ENCODE peak calls at places on chromosomes 16 and 17, in seven cellular contexts. G is ovary, U is Peyer's patch, J is right lobe of liver, V is stomach, A is K562, E is adrenal gland. O is an unnamed sample.

GRCh38 chr17:28735242-28735722 is 6.7 kb downstream of the NEK8 start:
- DNase-seq in G (no peak), U (no peak), J (no peak), V (no peak), A (peak; percentile 85), E (no peak), O (no peak)

GRCh38 chr16:48054881-48055601 is 100.8 kb downstream of the ABCC12 start:
- DNase-seq in G (peak; percentile 46), U (no peak), J (peak; percentile 55), V (peak; percentile 47), A (peak; percentile 37), E (peak; percentile 78), O (no peak)

GRCh38 chr17:6506679-6507231 is 49.6 kb downstream of the PITPNM3 start:
- DNase-seq in G (peak; percentile 40), U (no peak), J (peak; percentile 25), V (peak; percentile 45), A (no peak), E (no peak), O (no peak)

GRCh38 chr16:66429290-66429962 is 2.3 kb downstream of the BEAN1 start:
- DNase-seq in G (no peak), U (no peak), J (no peak), V (no peak), A (peak; percentile 31), E (no peak), O (no peak)

GRCh38 chr17:35896011-35896587 is 15.9 kb upstream of the CCL5 start:
- DNase-seq in G (no peak), U (no peak), J (no peak), V (no peak), A (no peak), E (no peak), O (no peak)

GRCh38 chr16:56807011-56807675 is 57.9 kb upstream of the SLC12A3 start:
- DNase-seq in G (no peak), U (no peak), J (no peak), V (no peak), A (no peak), E (no peak), O (no peak)

GRCh38 chr16:77191259-77191969 is 424 bp downstream of the MON1B start:
- DNase-seq in G (peak; percentile 55), U (no peak), J (no peak), V (no peak), A (peak; percentile 35), E (peak; percentile 71), O (no peak)

GRCh38 chr17:2440930-2441329 is 40.1 kb upstream of the MNT start:
- DNase-seq in G (no peak), U (no peak), J (no peak), V (no peak), A (no peak), E (no peak), O (no peak)

GRCh38 chr17:27577124-27577761 is 53.7 kb upstream of the LGALS9 start:
- DNase-seq in G (no peak), U (no peak), J (no peak), V (no peak), A (peak; percentile 54), E (peak; percentile 81), O (no peak)

GRCh38 chr17:47864791-47865216 is 13.8 kb upstream of the SP6 start:
- DNase-seq in G (no peak), U (no peak), J (no peak), V (no peak), A (no peak), E (no peak), O (no peak)

GRCh38 chr17:82330322-82331239 is 3.0 kb downstream of the SECTM1 start:
- DNase-seq in G (peak; percentile 72), U (no peak), J (no peak), V (no peak), A (peak; percentile 59), E (no peak), O (no peak)

GRCh38 chr17:34248807-34249496 is 6.1 kb upstream of the CCL2 start:
- DNase-seq in G (no peak), U (no peak), J (no peak), V (no peak), A (no peak), E (no peak), O (no peak)

GRCh38 chr17:4090898-4091297 is 51.9 kb downstream of the ZZEF1 start:
- DNase-seq in G (no peak), U (no peak), J (no peak), V (no peak), A (no peak), E (no peak), O (no peak)

GRCh38 chr17:76075364-76076099 is 951 bp downstream of the GALR2 start:
- DNase-seq in G (no peak), U (no peak), J (no peak), V (no peak), A (no peak), E (no peak), O (no peak)

DNA sequence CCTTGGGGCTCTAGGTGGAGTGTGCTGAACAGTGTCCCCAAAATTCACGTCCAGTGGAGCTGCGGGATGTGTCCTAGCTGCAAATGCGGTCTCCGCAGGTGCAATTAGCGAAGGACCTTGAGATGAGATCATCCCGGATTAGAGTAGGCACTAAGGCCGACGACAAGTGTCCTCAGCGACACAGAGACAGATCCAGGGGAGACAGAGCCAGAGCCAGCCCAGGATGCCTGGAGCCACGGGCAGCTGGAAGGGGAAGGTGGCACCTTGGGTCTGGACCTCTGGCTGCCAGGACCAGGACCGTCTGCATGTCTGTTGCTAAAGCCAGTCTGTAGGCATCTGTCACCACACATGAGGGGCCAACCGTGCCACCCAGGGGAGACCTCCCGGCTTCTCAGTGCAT is 24.5 kb downstream of the SLC7A5 start:
- DNase-seq in G (no peak), U (no peak), J (no peak), V (no peak), A (no peak), E (no peak), O (no peak)
- H3K4me1 ChIP-seq in G (no peaks in the 10 kb centered on the region), U (no peaks in the 10 kb centered on the region), J (peaks cover 4% of the 10 kb centered on the region), V (peaks cover 70% of the 10 kb centered on the region), A (no peaks in the 10 kb centered on the region), E (peaks cover 6% of the 10 kb centered on the region), O (no peaks in the 10 kb centered on the region)

DNA sequence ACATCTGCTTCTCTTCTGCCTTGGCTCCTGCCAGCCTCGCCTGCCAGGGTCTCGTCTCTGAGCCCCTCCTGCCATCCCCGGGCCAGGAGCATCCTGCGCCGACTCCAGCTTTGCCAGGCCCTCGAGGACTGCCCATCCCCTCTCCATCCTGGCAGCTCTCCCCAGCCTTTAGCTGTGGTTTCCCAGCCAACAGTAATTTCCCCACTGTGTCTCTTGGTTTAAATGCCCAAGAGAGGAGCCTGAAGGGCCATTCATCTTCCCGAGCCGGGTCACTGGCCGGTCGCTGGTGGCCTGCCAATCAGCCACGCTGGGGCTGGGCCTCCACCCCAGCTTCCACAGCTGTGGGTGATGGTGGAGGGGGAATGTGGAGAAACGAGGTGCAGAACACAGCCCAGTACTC is 47.8 kb downstream of the MRC2 start:
- DNase-seq in G (peak; percentile 26), U (no peak), J (no peak), V (no peak), A (no peak), E (no peak), O (no peak)
- H3K36me3 ChIP-seq in G (no peaks in the 10 kb centered on the region), U (no peaks in the 10 kb centered on the region), J (no peaks in the 10 kb centered on the region), V (no peaks in the 10 kb centered on the region), A (no peaks in the 10 kb centered on the region), E (no peaks in the 10 kb centered on the region), O (no peaks in the 10 kb centered on the region)

GRCh38 chr16:27205436-27206065 is 2.2 kb downstream of the KDM8 start:
- DNase-seq in G (no peak), U (no peak), J (no peak), V (no peak), A (no peak), E (no peak), O (no peak)

GRCh38 chr16:27204232-27204915 is 1.0 kb downstream of the KDM8 start:
- DNase-seq in G (no peak), U (no peak), J (peak; percentile 61), V (no peak), A (no peak), E (no peak), O (no peak)

GRCh38 chr16:27202923-27203428 is 350 bp upstream of the KDM8 start:
- DNase-seq in G (no peak), U (no peak), J (no peak), V (no peak), A (no peak), E (no peak), O (no peak)

GRCh38 chr16:27199747-27200146 is 3.6 kb upstream of the KDM8 start:
- DNase-seq in G (no peak), U (peak; percentile 51), J (no peak), V (no peak), A (no peak), E (no peak), O (no peak)

DNA sequence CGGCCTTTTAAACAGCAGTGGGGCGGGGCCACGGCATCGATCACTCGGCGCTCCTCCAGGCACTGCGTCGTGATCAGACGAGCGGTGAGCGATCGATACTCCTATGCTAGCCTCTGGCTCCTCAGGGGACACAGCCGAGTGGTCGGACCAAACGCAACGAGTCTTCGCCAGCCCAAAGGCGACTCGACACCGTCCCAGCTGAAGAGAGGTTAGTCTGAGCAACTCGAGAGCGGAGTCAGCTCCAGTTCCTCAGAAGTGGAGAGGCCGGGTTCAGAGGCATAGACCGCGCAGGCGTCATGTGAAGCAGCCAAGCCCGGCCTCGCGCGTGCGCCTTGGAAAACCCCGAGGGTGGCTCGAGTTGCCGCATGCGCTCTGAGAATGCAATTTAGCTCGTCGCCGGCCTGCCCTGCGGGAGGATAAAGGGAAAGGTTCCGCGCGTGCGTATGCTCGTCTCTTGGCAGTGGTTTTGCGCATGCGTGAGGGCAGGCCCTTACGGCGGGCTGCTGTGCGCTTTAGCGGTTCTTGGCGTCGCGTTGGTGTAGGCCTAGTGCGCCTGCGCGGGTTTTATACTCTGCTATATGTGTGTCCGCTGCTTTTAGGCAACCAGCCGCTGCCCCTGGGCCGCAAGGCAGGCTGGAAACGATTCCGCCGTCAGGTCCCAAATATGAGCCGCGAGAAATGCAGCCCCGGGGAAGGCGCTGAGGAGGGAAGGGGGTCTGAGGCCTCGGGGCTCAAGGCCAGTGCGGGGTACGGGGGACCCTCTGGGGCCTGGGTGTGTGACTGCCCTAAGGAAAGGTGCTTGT is at the start of gene KDM8:
- DNase-seq in G (peak; percentile 99), U (peak; percentile 97), J (peak; percentile 100), V (peak; percentile 100), A (peak; percentile 98), E (peak; percentile 100), O (peak; percentile 99)
- TF ChIP-seq POLR2A in G (peak; percentile 58), U (peak; percentile 72), J (peak; percentile 89), V (no peak), A (peak; percentile 97), E (peak; percentile 85), O (peak; percentile 35)

GRCh38 chr17:17416400-17417360 is 60.1 kb upstream of the MED9 start:
- DNase-seq in G (no peak), U (no peak), J (peak; percentile 35), V (peak; percentile 58), A (peak; percentile 20), E (peak; percentile 71), O (no peak)
- H3K4me1 ChIP-seq in G (peaks cover 2% of the 10 kb centered on the region), U (peaks cover 3% of the 10 kb centered on the region), J (no peaks in the 10 kb centered on the region), V (peaks cover 27% of the 10 kb centered on the region), A (peaks cover 43% of the 10 kb centered on the region), E (peaks cover 43% of the 10 kb centered on the region), O (peaks cover 36% of the 10 kb centered on the region)

DNA sequence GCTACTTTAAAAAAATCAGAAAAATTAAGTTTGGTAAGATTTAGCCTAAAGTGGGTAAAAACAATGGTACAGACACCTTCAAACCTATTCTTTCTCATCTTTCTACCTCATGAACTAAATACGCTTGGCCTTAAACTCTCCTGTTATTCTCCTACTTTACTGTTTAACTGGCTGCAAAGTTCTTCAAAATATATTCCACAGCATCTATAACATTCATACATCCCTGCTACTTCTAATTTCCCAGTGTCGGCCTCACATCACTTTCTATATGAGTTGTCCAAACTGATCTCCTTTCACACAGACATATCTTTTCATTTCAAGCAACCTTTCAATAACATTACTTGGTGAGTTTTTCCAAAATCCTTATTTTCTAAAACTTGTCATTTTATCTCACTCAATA is 64.0 kb downstream of the MED13 start:
- DNase-seq in G (no peak), U (no peak), J (no peak), V (no peak), A (no peak), E (no peak), O (no peak)
- H3K36me3 ChIP-seq in G (no peaks in the 10 kb centered on the region), U (no peaks in the 10 kb centered on the region), J (peaks cover 19% of the 10 kb centered on the region), V (peaks cover 27% of the 10 kb centered on the region), A (peaks cover 54% of the 10 kb centered on the region), E (no peaks in the 10 kb centered on the region), O (no peaks in the 10 kb centered on the region)